ENCODE peak calls at places on chromosomes 16 and 17, in four cellular contexts. U, O, E and X are unnamed samples.

GRCh38 chr17:17089206-17089550 is 46.9 kb downstream of the MPRIP start:
- DNase-seq in U (no peak), O (peak), E (no peak), X (no peak)

GRCh38 chr16:55035037-55035436 is 104.4 kb downstream of the IRX5 start:
- DNase-seq in U (peak), O (peak), E (peak), X (no peak)

GRCh38 chr16:26717826-26718225 is 348.9 kb upstream of the C16orf82 start:
- DNase-seq in U (peak), O (no peak), E (no peak), X (no peak)

GRCh38 chr16:50265260-50265659 is 1.1 kb upstream of the ADCY7 start:
- DNase-seq in U (no peak), O (no peak), E (no peak), X (no peak)

GRCh38 chr17:70603226-70603625 is 433.9 kb downstream of the KCNJ2 start:
- DNase-seq in U (no peak), O (no peak), E (no peak), X (no peak)

GRCh38 chr16:47045459-47045858 is 72.0 kb upstream of the DNAJA2 start:
- DNase-seq in U (no peak), O (no peak), E (no peak), X (no peak)

GRCh38 chr17:4327638-4328037 is 38.8 kb downstream of the UBE2G1 start:
- DNase-seq in U (peak), O (no peak), E (no peak), X (no peak)

GRCh38 chr17:79085154-79085920 is 10.7 kb downstream of the ENGASE start:
- DNase-seq in U (no peak), O (no peak), E (peak), X (no peak)

GRCh38 chr16:77435240-77435819 is 496 bp upstream of the ADAMTS18 start:
- DNase-seq in U (no peak), O (no peak), E (no peak), X (no peak)

GRCh38 chr17:43927101-43927935 is 15.0 kb downstream of the PPY start:
- DNase-seq in U (no peak), O (peak), E (peak), X (no peak)

GRCh38 chr16:14416184-14416583 is 213.9 kb downstream of the PARN start:
- DNase-seq in U (no peak), O (no peak), E (no peak), X (no peak)

GRCh38 chr17:41710472-41711090 is 1.6 kb upstream of the GAST start:
- DNase-seq in U (peak), O (no peak), E (no peak), X (peak)

GRCh38 chr17:64081802-64082799 is 47.8 kb downstream of the ERN1 start:
- DNase-seq in U (peak), O (no peak), E (no peak), X (no peak)

DNA sequence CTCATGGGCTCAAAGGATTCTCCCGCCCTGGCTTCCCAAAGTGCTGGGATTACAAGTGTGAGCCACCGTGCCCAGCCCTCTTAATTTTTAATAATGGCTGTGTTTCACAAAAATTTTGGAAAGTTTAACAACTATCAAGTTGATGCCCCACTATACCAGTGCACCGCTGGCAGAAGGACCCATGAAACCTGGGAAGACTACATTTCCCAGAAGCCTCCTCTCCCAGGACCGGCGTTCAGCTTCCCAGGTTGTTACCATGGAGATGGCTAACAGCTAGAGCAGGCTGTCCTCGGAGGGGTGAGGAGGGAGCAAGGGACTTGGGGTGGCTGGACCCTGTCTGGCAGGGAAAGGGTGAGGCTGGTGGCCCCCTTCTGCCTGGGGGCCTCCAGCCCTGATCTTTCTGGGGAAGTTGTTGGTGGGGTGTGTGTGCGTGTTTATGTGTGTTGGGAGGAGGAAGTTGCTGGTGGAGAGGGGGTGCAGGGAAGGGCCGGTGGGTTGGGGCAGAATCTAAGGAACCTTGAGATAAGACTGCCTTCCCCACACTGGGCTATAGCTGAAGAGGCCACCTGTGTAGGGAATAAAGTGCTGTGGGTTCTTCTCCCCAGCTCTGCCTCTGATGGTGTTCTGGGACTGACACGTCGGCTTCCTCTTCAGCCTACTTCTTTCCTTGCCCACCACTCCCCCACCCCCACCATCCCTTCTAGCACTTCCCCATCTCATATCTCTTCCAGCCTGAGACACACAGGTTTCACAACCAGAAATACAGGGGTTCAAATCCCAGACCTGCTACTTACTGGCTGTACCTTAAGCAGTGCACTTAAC is at the start of gene DRC7:
- DNase-seq in U (peak), O (peak), E (no peak), X (no peak)
- H3K4me3 ChIP-seq in U (no peak), O (no peak), E (no peak), X (peak)

GRCh38 chr17:75722076-75722475 is 817 bp downstream of the ITGB4 start:
- DNase-seq in U (no peak), O (no peak), E (no peak), X (no peak)

GRCh38 chr17:75721463-75722011 is 278 bp downstream of the ITGB4 start:
- DNase-seq in U (no peak), O (peak), E (no peak), X (no peak)

GRCh38 chr17:75722542-75723095 is 1.4 kb downstream of the ITGB4 start:
- DNase-seq in U (no peak), O (no peak), E (no peak), X (no peak)

GRCh38 chr17:75719732-75720131 is 1.5 kb upstream of the ITGB4 start:
- DNase-seq in U (no peak), O (no peak), E (no peak), X (no peak)

DNA sequence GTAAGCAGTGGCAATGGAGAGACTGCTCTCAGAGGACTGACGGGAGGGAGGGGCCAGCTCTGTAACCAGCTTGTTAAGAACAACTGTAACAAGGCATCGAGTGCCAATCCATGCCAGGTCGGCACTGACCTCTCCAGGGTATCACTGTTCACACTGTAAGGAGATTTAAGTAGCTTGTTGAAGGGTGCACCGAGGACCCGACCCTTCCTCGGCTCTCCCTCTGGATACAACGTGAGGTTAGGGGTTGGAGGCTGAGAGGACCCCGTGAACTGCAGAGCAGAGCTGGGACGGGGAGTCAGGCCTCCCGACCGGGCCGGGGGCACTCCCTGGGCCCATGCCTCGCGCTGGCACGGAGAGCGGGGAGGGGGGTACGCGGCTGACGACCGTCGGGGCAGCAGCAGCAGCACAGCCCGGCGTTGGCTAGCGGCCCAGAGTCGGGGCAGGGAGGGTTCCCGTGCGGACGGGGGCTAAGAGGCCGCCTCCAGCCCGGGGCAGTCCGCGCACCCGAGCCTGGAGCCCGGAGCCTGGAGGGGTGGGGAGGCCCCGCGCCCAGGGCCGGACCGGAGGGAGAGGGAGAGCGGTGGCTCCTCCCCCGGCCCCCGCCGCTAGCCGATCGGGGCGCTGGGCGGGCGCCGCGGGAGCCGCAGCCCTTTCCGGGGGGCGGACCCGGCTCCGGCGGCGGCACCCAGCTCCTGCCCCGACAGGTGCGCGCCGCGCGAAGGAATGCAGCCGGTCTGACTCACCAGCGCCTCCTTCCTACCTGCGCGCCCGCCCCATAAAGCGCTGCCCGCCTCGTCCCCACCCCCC is at the start of gene ITGB4:
- DNase-seq in U (no peak), O (peak), E (peak), X (no peak)
- TF ChIP-seq CTCF in U (no peak), O (peak), E (no peak), X (no peak)

GRCh38 chr17:55726440-55726839 is 3.8 kb upstream of the TMEM100 start:
- DNase-seq in U (peak), O (peak), E (no peak), X (peak)
- H3K4me3 ChIP-seq in U (no peak), O (no peak), E (no peak), X (no peak)

DNA sequence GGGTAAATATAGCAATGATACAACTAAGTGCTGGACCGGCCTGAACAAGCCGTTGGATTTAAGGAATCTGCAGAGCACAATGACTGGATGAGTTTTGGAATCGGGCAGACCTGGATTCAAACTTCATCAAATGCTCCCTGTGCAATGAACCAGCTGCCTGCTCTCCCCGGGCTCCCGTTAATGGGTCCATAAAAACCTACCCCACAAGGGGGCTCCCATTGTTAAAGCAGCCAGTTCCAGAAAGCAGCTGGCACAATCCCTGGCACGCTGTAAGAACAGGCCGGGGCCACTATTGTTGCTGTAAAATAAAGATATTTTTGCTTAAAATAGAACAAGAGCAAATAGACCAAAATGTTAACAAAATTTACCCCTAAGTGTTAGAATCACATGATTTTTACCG is 131.9 kb downstream of the C16orf95 start:
- DNase-seq in U (no peak), O (no peak), E (no peak), X (no peak)
- TF ChIP-seq CTCF in U (peak), O (no peak), E (no peak), X (peak)

GRCh38 chr17:81665205-81666091 is 957 bp downstream of the OXLD1 start:
- DNase-seq in U (peak), O (peak), E (no peak), X (no peak)

GRCh38 chr17:81666092-81666341 is 388 bp downstream of the OXLD1 start:
- DNase-seq in U (no peak), O (no peak), E (no peak), X (no peak)

GRCh38 chr17:81664051-81664470 is 2.3 kb downstream of the OXLD1 start:
- DNase-seq in U (peak), O (no peak), E (no peak), X (no peak)

GRCh38 chr17:81666342-81667191 is at the start of the genes CCDC137 and OXLD1:
- DNase-seq in U (peak), O (peak), E (peak), X (peak)

GRCh38 chr17:81667754-81668153 is 1.2 kb downstream of the CCDC137 start:
- DNase-seq in U (peak), O (no peak), E (no peak), X (no peak)
- H3K4me3 ChIP-seq in U (no peak), O (no peak), E (no peak), X (peak)

DNA sequence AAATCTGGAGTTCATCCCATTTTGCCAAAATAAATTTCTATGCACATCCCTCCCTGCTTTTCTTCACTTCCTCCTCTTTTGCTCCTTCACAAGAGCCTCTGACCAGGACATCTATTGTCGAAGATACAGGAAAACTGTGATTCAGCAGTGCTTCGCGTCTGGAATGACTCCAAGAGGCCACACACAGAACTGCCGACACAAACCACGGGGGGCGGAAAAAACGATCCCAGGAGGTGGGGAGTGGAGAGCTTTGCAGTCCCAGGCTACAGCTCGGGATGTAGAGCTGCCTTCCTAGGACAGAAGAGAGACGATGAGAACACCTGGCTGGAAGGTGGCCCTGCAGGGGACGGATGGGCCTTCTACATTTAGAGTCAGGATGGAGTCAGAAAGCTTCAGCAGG is 102.8 kb downstream of the XYLT1 start:
- DNase-seq in U (peak), O (no peak), E (no peak), X (peak)
- TF ChIP-seq CTCF in U (peak), O (no peak), E (no peak), X (no peak)

GRCh38 chr16:2019919-2020831 is 590 bp downstream of the NPW start:
- DNase-seq in U (no peak), O (no peak), E (peak), X (no peak)
- H3K4me3 ChIP-seq in U (no peak), O (no peak), E (peak), X (peak)